ENCODE peak calls at places on chromosomes 2 and 18, in ten cellular contexts. B is transverse colon; V is heart right ventricle; M is neural progenitor cell; C is cardiac muscle cell; G is IMR-90; U is CD8-positive, alpha-beta T cell; Q is esophagus muscularis mucosa; W is brain microvascular endothelial cell; S is Peyer's patch. P is an unnamed sample.

GRCh38 chr2:38666578-38666926 is 638 bp downstream of the GALM start:
- DNase-seq in M (no peak), U (no peak), W (no peak), B (peak; percentile 78), Q (no peak), S (peak; percentile 88), V (no peak), C (peak; percentile 8), G (peak; percentile 32), P (no peak)

GRCh38 chr2:199457147-199458016 is at the start of gene SATB2:
- DNase-seq in M (peak; percentile 69), C (peak; percentile 61), B (peak; percentile 62), S (peak; percentile 59), V (no peak), U (no peak), Q (peak; percentile 90), W (peak; percentile 37), G (peak; percentile 78), P (no peak)

GRCh38 chr2:241638063-241638660 is 669 bp downstream of the ATG4B start:
- DNase-seq in Q (no peak), S (no peak), W (no peak), U (no peak), C (no peak), V (no peak), G (no peak), B (no peak), M (no peak), P (no peak)

GRCh38 chr2:100857915-100858314 is 38.0 kb downstream of the NPAS2 start:
- DNase-seq in S (no peak), C (no peak), B (no peak), M (no peak), W (peak; percentile 73), U (no peak), G (peak; percentile 95), Q (no peak), V (no peak), P (peak; percentile 85)

GRCh38 chr18:54734059-54734458 is 94.2 kb upstream of the RAB27B start:
- DNase-seq in U (no peak), V (no peak), S (no peak), B (no peak), M (no peak), C (no peak), W (peak; percentile 93), Q (no peak), G (peak; percentile 96), P (peak; percentile 52)

GRCh38 chr2:55051026-55051866 is 995 bp upstream of the RTN4 start:
- DNase-seq in V (no peak), C (peak; percentile 48), W (peak; percentile 98), B (peak; percentile 55), M (peak; percentile 67), S (peak; percentile 68), G (peak; percentile 100), U (peak; percentile 20), Q (no peak), P (peak; percentile 100)

GRCh38 chr2:160581035-160581434 is 87.4 kb upstream of the RBMS1 start:
- DNase-seq in G (peak; percentile 56), Q (no peak), M (no peak), B (no peak), W (peak; percentile 83), V (no peak), U (no peak), S (no peak), C (no peak), P (no peak)

GRCh38 chr2:127044977-127045654 is 61.8 kb downstream of the BIN1 start:
- DNase-seq in U (no peak), B (no peak), Q (no peak), V (no peak), G (no peak), W (no peak), C (no peak), S (peak; percentile 32), M (no peak), P (no peak)

GRCh38 chr18:38010971-38011370 is 445.4 kb upstream of the CELF4 start:
- DNase-seq in W (no peak), B (no peak), C (no peak), M (no peak), Q (no peak), G (no peak), S (no peak), U (no peak), V (no peak), P (no peak)

GRCh38 chr2:65198737-65199136 is 28.9 kb upstream of the ACTR2 start:
- DNase-seq in M (no peak), Q (no peak), W (no peak), G (peak; percentile 35), B (no peak), V (no peak), U (no peak), C (no peak), S (no peak), P (no peak)

GRCh38 chr2:187547353-187547979 is 6.8 kb downstream of the TFPI start:
- DNase-seq in B (peak; percentile 32), M (no peak), Q (no peak), S (peak; percentile 79), U (no peak), G (peak; percentile 97), W (peak; percentile 98), C (no peak), V (no peak), P (peak; percentile 83)

GRCh38 chr2:226797289-226797988 is 2.2 kb downstream of the IRS1 start:
- DNase-seq in Q (no peak), C (no peak), U (no peak), B (peak; percentile 40), S (peak; percentile 58), M (no peak), V (peak; percentile 52), W (no peak), G (peak; percentile 75), P (no peak)

GRCh38 chr2:27587025-27587424 is 4.2 kb downstream of the ZNF512 start:
- DNase-seq in C (no peak), B (no peak), V (no peak), G (no peak), U (no peak), S (no peak), M (no peak), W (no peak), Q (peak; percentile 37), P (no peak)

GRCh38 chr2:71801969-71802368 is 345.7 kb downstream of the CYP26B1 start:
- DNase-seq in S (peak; percentile 58), M (peak; percentile 75), V (peak; percentile 67), U (no peak), W (peak; percentile 60), Q (no peak), B (peak; percentile 30), C (peak; percentile 71), G (peak; percentile 25), P (no peak)
- TF ChIP-seq CTCF in S (no peak), M (peak; percentile 66), V (peak; percentile 64), U (no peak), W (peak; percentile 81), Q (peak; percentile 55), B (peak; percentile 42), C (peak; percentile 79), G (peak; percentile 52), P (peak; percentile 72)

DNA sequence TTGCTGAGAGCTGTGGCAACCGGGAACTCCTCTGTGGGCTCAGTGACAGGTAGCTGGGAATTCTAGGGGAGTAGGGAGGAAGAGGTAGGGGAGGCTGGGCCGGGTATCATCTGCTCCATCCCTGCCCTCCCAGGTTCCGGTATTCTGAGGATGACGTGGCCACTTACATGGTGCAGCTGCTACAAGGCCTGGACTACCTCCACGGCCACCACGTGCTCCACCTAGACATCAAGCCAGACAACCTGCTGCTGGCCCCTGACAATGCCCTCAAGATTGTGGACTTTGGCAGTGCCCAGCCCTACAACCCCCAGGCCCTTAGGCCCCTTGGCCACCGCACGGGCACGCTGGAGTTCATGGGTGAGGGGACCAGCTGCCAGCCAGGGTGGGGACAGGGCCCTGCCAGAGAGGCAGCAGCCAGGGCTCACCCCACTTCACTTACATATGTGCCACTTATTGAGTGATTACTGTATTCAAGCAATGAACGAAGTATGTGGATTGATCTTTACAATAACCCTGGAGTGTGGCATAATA is 8.0 kb upstream of the GMPPA start:
- DNase-seq in C (no peak), S (no peak), B (no peak), Q (no peak), M (no peak), W (no peak), U (no peak), V (no peak), G (no peak), P (no peak)
- H3K27me3 ChIP-seq in C (no peaks in the 10 kb centered on the region), S (no peaks in the 10 kb centered on the region), B (peaks cover 48% of the 10 kb centered on the region), Q (peaks cover 25% of the 10 kb centered on the region), M (peaks cover 75% of the 10 kb centered on the region), W (peaks cover 32% of the 10 kb centered on the region), U (peaks cover 16% of the 10 kb centered on the region), V (peaks cover 57% of the 10 kb centered on the region), G (no peaks in the 10 kb centered on the region), P (no peaks in the 10 kb centered on the region)

GRCh38 chr2:204550738-204551137 is 5.5 kb downstream of the PARD3B start:
- DNase-seq in B (no peak), V (no peak), Q (no peak), G (peak; percentile 96), U (no peak), C (no peak), S (no peak), M (no peak), W (peak; percentile 47), P (peak; percentile 96)

GRCh38 chr2:204542967-204543608 is 2.2 kb upstream of the PARD3B start:
- DNase-seq in Q (no peak), C (no peak), G (no peak), W (no peak), B (no peak), M (no peak), V (no peak), S (no peak), U (no peak), P (no peak)

GRCh38 chr2:204544961-204545860 is at the start of gene PARD3B:
- DNase-seq in M (peak; percentile 84), B (peak; percentile 65), C (peak; percentile 85), U (peak; percentile 4), G (peak; percentile 62), W (peak; percentile 24), S (peak; percentile 68), V (peak; percentile 65), Q (no peak), P (no peak)

GRCh38 chr2:204541637-204542036 is 3.6 kb upstream of the PARD3B start:
- DNase-seq in S (no peak), C (no peak), W (no peak), B (no peak), Q (no peak), G (no peak), M (no peak), V (no peak), U (no peak), P (no peak)

GRCh38 chr2:204545861-204546773 is 842 bp downstream of the PARD3B start:
- DNase-seq in C (no peak), B (peak; percentile 59), U (no peak), W (no peak), Q (no peak), M (no peak), V (peak; percentile 19), S (peak; percentile 66), G (no peak), P (no peak)
- H3K4me3 ChIP-seq in C (peak overlapping the region; percentile 80), B (peak overlapping the region; percentile 92), U (peak overlapping the region; percentile 56), W (peak overlapping the region; percentile 68), Q (peak overlapping the region; percentile 97), M (peak overlapping the region; percentile 79), V (peak overlapping the region; percentile 91), S (peak overlapping the region; percentile 76), G (peak overlapping the region; percentile 83), P (peak overlapping the region; percentile 58)

DNA sequence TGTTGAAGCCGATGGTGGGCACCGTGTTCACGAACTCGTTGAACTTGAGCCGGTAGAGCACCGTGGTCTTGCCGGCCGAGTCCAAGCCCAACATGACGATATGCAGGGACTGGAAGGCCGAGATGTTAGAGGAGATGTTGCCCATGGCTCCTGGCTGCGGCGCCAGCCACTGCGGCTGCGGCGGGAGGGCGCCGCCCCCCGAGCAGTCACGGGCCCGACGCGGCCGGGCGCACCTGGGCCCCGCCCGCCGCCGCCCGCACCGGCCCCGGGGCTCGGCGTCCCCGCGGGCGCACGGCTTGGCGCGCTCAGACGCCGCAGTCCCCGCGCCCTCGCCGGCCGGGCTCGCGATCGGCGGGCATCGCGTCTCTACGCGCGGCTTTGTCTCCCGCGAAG is 443 bp downstream of the ARL4C start:
- DNase-seq in U (peak; percentile 42), B (peak; percentile 44), Q (no peak), G (no peak), V (peak; percentile 26), C (no peak), M (no peak), W (peak; percentile 12), S (peak; percentile 74), P (no peak)
- TF ChIP-seq CTCF in U (no peak), B (no peak), Q (no peak), G (no peak), V (no peak), C (no peak), M (no peak), W (no peak), S (no peak), P (no peak)

P was measured in BJ.